ENCODE peak calls at places on chromosomes 12 and 14, in four cellular contexts. S, D, Z and T are unnamed samples.

GRCh38 chr12:99810718-99811593 is 163.4 kb downstream of the GARIN6 start:
- DNase-seq in S (no peak), Z (no peak), D (no peak), T (no peak)

GRCh38 chr14:45698462-45699134 is 445.6 kb upstream of the MIS18BP1 start:
- DNase-seq in D (no peak), S (no peak), Z (no peak), T (no peak)

GRCh38 chr12:77685112-77685511 is 145.6 kb upstream of the NAV3 start:
- DNase-seq in Z (peak), S (no peak), D (peak), T (peak)

GRCh38 chr14:59261334-59261733 is 72.9 kb downstream of the DAAM1 start:
- DNase-seq in D (no peak), S (no peak), Z (no peak), T (no peak)

GRCh38 chr14:64234877-64235651 is 59.1 kb downstream of the ESR2 start:
- DNase-seq in S (no peak), Z (peak), D (no peak), T (peak)

GRCh38 chr14:32078030-32078793 is 1.1 kb downstream of the ARHGAP5 start:
- DNase-seq in S (no peak), Z (no peak), D (peak), T (peak)

GRCh38 chr12:116002890-116003536 is 274.5 kb downstream of the MED13L start:
- DNase-seq in D (no peak), S (no peak), Z (no peak), T (no peak)

GRCh38 chr14:93002851-93003298 is 79.9 kb downstream of the CHGA start:
- DNase-seq in D (no peak), S (no peak), Z (no peak), T (no peak)

GRCh38 chr12:19150273-19150895 is 20.9 kb downstream of the PLEKHA5 start:
- DNase-seq in D (peak), S (no peak), Z (no peak), T (no peak)

GRCh38 chr14:104220225-104221070 is 82.1 kb downstream of the KIF26A start:
- DNase-seq in S (peak), D (no peak), Z (no peak), T (no peak)

GRCh38 chr14:93096923-93097322 is 18.8 kb downstream of the ITPK1 start:
- DNase-seq in D (peak), Z (no peak), S (no peak), T (no peak)

GRCh38 chr12:62934799-62935674 is at the start of gene PPM1H:
- DNase-seq in S (peak), D (peak), Z (peak), T (peak)

GRCh38 chr12:104478396-104479140 is 21.8 kb downstream of the CHST11 start:
- DNase-seq in Z (no peak), S (no peak), D (no peak), T (no peak)

GRCh38 chr14:99688629-99689028 is 4.5 kb downstream of the CYP46A1 start:
- DNase-seq in S (no peak), D (no peak), Z (peak), T (peak)

GRCh38 chr12:70365648-70366518 is at the start of gene KCNMB4:
- DNase-seq in D (peak), Z (peak), S (peak), T (peak)

GRCh38 chr12:124469193-124469888 is 98.1 kb downstream of the NCOR2 start:
- DNase-seq in S (no peak), Z (peak), D (no peak), T (no peak)

GRCh38 chr12:76020281-76020680 is 11.3 kb downstream of the PHLDA1 start:
- DNase-seq in D (no peak), Z (peak), S (peak), T (no peak)

GRCh38 chr12:3251067-3251466 is 173.9 kb downstream of the TSPAN9 start:
- DNase-seq in S (no peak), D (no peak), Z (no peak), T (no peak)

GRCh38 chr12:79897617-79898016 is 37.3 kb downstream of the PPP1R12A start:
- DNase-seq in D (no peak), S (no peak), Z (no peak), T (no peak)

GRCh38 chr14:69682607-69683263 is 71.3 kb downstream of the SUSD6 start:
- DNase-seq in Z (no peak), D (no peak), S (no peak), T (no peak)

GRCh38 chr12:12821975-12822374 is 8.8 kb downstream of the DDX47 start:
- DNase-seq in S (no peak), D (no peak), Z (no peak), T (no peak)